ENCODE peak calls at places on chromosome 6, in eight cellular contexts. P, T, M, L, H, K, N and S are unnamed samples.

GRCh38 chr6:140193269-140193668 is 818.8 kb upstream of the CITED2 start:
- DNase-seq in P (no peak), T (no peak), M (no peak), L (no peak), H (no peak), K (no peak), N (no peak), S (no peak)

GRCh38 chr6:131602913-131603312 is 25.1 kb downstream of the MED23 start:
- DNase-seq in P (no peak), T (no peak), M (no peak), L (peak), H (no peak), K (peak), N (peak), S (peak)

GRCh38 chr6:158621694-158622544 is 22.6 kb downstream of the DYNLT1 start:
- DNase-seq in P (no peak), T (no peak), M (no peak), L (no peak), H (no peak), K (no peak), N (no peak), S (no peak)

GRCh38 chr6:81241126-81241525 is 511.4 kb downstream of the TENT5A start:
- DNase-seq in P (no peak), T (no peak), M (no peak), L (no peak), H (no peak), K (peak), N (peak), S (peak)

GRCh38 chr6:13765570-13765969 is 48.8 kb downstream of the MCUR1 start:
- DNase-seq in P (no peak), T (no peak), M (no peak), L (no peak), H (no peak), K (peak), N (peak), S (no peak)

GRCh38 chr6:157241411-157241979 is 81.8 kb downstream of the TMEM242 start:
- DNase-seq in P (no peak), T (no peak), M (no peak), L (no peak), H (no peak), K (no peak), N (no peak), S (no peak)

GRCh38 chr6:44699851-44700250 is 312.3 kb downstream of the CDC5L start:
- DNase-seq in P (no peak), T (no peak), M (no peak), L (no peak), H (no peak), K (no peak), N (no peak), S (no peak)

GRCh38 chr6:53119772-53120409 is 28.8 kb downstream of the GCM1 start:
- DNase-seq in P (no peak), T (no peak), M (no peak), L (peak), H (no peak), K (peak), N (peak), S (peak)

GRCh38 chr6:167031082-167031709 is 32.0 kb downstream of the CEP43 start:
- DNase-seq in P (no peak), T (no peak), M (no peak), L (no peak), H (no peak), K (peak), N (peak), S (peak)

GRCh38 chr6:135054238-135054574 is 416 bp downstream of the HBS1L start:
- DNase-seq in P (no peak), T (no peak), M (no peak), L (no peak), H (no peak), K (no peak), N (no peak), S (peak)

GRCh38 chr6:33053230-33053629 is 20.2 kb downstream of the HLA-DPA1 start:
- DNase-seq in P (no peak), T (no peak), M (no peak), L (no peak), H (no peak), K (no peak), N (no peak), S (no peak)
- TF ChIP-seq CTCF in P (no peak), T (no peak), M (no peak), L (no peak), H (no peak), K (no peak), N (no peak), S (no peak)

GRCh38 chr6:85660181-85660611 is 17.5 kb upstream of the SYNCRIP start:
- DNase-seq in P (no peak), T (no peak), M (no peak), L (peak), H (no peak), K (peak), N (peak), S (peak)
- TF ChIP-seq CTCF in P (no peak), T (no peak), M (no peak), L (peak), H (no peak), K (peak), N (peak), S (no peak)

DNA sequence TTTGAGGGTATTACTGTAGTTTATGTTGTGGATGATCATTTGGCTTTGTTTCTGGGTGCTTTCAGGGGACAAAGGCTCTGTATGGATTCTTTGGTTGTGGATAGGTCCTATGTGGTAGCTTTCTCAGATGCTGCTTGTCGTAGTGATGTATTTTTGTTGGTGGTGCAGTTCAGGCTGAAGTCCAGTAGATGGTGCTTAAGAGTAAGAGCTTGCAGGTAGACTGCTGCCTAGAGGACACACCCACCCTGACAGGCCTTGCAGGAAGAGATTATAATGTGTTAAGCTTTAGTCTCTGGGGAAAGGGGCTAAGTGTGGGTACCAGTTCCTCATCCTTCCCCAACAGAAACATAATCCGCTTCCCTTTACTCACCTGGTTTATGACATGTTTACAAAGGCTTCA is 62.6 kb upstream of the ADGRB3 start:
- DNase-seq in P (no peak), T (no peak), M (no peak), L (peak), H (no peak), K (no peak), N (peak), S (peak)
- TF ChIP-seq CTCF in P (peak), T (peak), M (no peak), L (peak), H (peak), K (no peak), N (peak), S (peak)

DNA sequence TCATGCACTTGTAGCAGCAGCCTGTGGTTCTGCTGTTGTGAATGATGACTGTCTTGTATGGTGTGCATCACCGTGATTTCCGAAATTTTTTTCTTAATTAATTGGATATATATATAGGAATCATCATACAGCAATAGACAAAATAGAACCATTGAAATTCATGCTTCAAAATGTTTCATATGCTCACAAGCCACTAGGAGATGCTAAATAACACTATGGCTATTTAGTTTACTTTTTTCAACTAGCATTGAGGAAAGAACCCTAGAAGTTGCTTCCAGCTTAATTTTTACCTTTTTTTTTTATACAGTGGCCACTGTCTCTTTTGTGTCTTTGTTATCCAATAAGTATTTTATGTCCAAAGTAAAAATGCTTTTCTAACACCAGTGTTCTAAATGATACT is 485.4 kb downstream of the CDKAL1 start:
- DNase-seq in P (no peak), T (no peak), M (no peak), L (no peak), H (no peak), K (no peak), N (no peak), S (peak)
- TF ChIP-seq CTCF in P (no peak), T (no peak), M (no peak), L (peak), H (no peak), K (peak), N (peak), S (peak)

GRCh38 chr6:151447237-151447636 is 4.7 kb downstream of the RMND1 start:
- DNase-seq in P (no peak), T (no peak), M (no peak), L (no peak), H (no peak), K (no peak), N (no peak), S (no peak)

GRCh38 chr6:151451950-151452749 is at the start of gene RMND1:
- DNase-seq in P (peak), T (peak), M (peak), L (peak), H (peak), K (peak), N (peak), S (peak)

GRCh38 chr6:151451417-151451949 is 443 bp downstream of the RMND1 start:
- DNase-seq in P (no peak), T (no peak), M (no peak), L (no peak), H (no peak), K (no peak), N (no peak), S (no peak)

GRCh38 chr6:151445482-151445881 is 6.4 kb downstream of the RMND1 start:
- DNase-seq in P (no peak), T (no peak), M (no peak), L (peak), H (no peak), K (peak), N (peak), S (peak)

GRCh38 chr6:151448623-151449022 is 3.3 kb downstream of the RMND1 start:
- DNase-seq in P (no peak), T (no peak), M (no peak), L (no peak), H (no peak), K (no peak), N (no peak), S (no peak)
- TF ChIP-seq CTCF in P (no peak), T (no peak), M (no peak), L (peak), H (no peak), K (peak), N (peak), S (peak)

GRCh38 chr6:106084106-106084963 is 1.8 kb upstream of the PRDM1 start:
- DNase-seq in P (peak), T (peak), M (no peak), L (peak), H (no peak), K (peak), N (peak), S (peak)
- TF ChIP-seq CTCF in P (peak), T (peak), M (peak), L (peak), H (peak), K (peak), N (peak), S (peak)

GRCh38 chr6:20058912-20059311 is 153.4 kb downstream of the MBOAT1 start:
- DNase-seq in P (no peak), T (no peak), M (no peak), L (no peak), H (no peak), K (no peak), N (no peak), S (no peak)
- TF ChIP-seq CTCF in P (no peak), T (no peak), M (no peak), L (no peak), H (no peak), K (no peak), N (no peak), S (no peak)

GRCh38 chr6:143279385-143279784 is 171.1 kb downstream of the ADAT2 start:
- DNase-seq in P (no peak), T (no peak), M (no peak), L (peak), H (no peak), K (no peak), N (peak), S (peak)
- TF ChIP-seq CTCF in P (peak), T (peak), M (peak), L (peak), H (no peak), K (peak), N (peak), S (peak)